ENCODE peak calls at places on chromosomes 12 and 14, in five cellular contexts. F, Q, Y, X and Z are unnamed samples.

GRCh38 chr12:22684526-22685118 is 59.7 kb downstream of the ETNK1 start:
- DNase-seq in F (peak; percentile 73), Q (peak; percentile 24), Y (no peak), X (peak; percentile 65), Z (no peak)

GRCh38 chr14:20454359-20454644 is 310 bp downstream of the OSGEP start:
- DNase-seq in F (peak; percentile 86), Q (no peak), Y (no peak), X (peak; percentile 82), Z (no peak)

GRCh38 chr12:76080017-76080728 is 4.3 kb downstream of the NAP1L1 start:
- DNase-seq in F (no peak), Q (no peak), Y (no peak), X (no peak), Z (no peak)

GRCh38 chr14:66850258-66850897 is 338.9 kb upstream of the GARIN2 start:
- DNase-seq in F (no peak), Q (no peak), Y (no peak), X (no peak), Z (no peak)

GRCh38 chr14:76953196-76953945 is 75.1 kb downstream of the IRF2BPL start:
- DNase-seq in F (peak; percentile 83), Q (peak; percentile 85), Y (no peak), X (peak; percentile 87), Z (peak; percentile 76)

GRCh38 chr12:96136720-96137378 is 57.3 kb upstream of the ELK3 start:
- DNase-seq in F (no peak), Q (peak; percentile 14), Y (no peak), X (no peak), Z (no peak)

GRCh38 chr12:43210437-43211197 is 341.4 kb downstream of the ADAMTS20 start:
- DNase-seq in F (no peak), Q (peak; percentile 46), Y (no peak), X (no peak), Z (no peak)

GRCh38 chr12:68011882-68012207 is 22.6 kb downstream of the IFNG-AS1 start:
- DNase-seq in F (no peak), Q (no peak), Y (no peak), X (no peak), Z (no peak)

GRCh38 chr12:76878045-76878898 is 547 bp downstream of the CSRP2 start:
- DNase-seq in F (peak; percentile 72), Q (no peak), Y (peak; percentile 48), X (peak; percentile 52), Z (no peak)

GRCh38 chr12:52760623-52761022 is 16.5 kb downstream of the KRT76 start:
- DNase-seq in F (no peak), Q (no peak), Y (no peak), X (no peak), Z (no peak)

GRCh38 chr12:19144287-19144686 is 14.8 kb downstream of the PLEKHA5 start:
- DNase-seq in F (no peak), Q (no peak), Y (no peak), X (no peak), Z (no peak)

GRCh38 chr12:132924356-132924755 is 31.8 kb downstream of the ZNF605 start:
- DNase-seq in F (no peak), Q (no peak), Y (no peak), X (no peak), Z (no peak)

GRCh38 chr14:85087201-85087600 is 442.7 kb upstream of the FLRT2 start:
- DNase-seq in F (no peak), Q (peak; percentile 13), Y (no peak), X (no peak), Z (no peak)

GRCh38 chr12:114936148-114937099 is 252.4 kb upstream of the TBX3 start:
- DNase-seq in F (no peak), Q (peak; percentile 92), Y (no peak), X (peak; percentile 80), Z (no peak)

GRCh38 chr14:20630340-20631022 is 11.0 kb downstream of the OR6S1 start:
- DNase-seq in F (peak; percentile 45), Q (peak; percentile 54), Y (no peak), X (peak; percentile 86), Z (no peak)

GRCh38 chr14:58887931-58888330 is 250.2 kb downstream of the DACT1 start:
- DNase-seq in F (no peak), Q (no peak), Y (no peak), X (no peak), Z (no peak)

GRCh38 chr14:91041450-91041849 is 19.0 kb downstream of the RPS6KA5 start:
- DNase-seq in F (no peak), Q (no peak), Y (no peak), X (no peak), Z (no peak)

GRCh38 chr14:21852775-21853174 is 179.2 kb upstream of the OR4E1 start:
- DNase-seq in F (no peak), Q (no peak), Y (no peak), X (no peak), Z (no peak)

GRCh38 chr12:132162508-132163031 is 18.3 kb downstream of the NOC4L start:
- DNase-seq in F (peak; percentile 51), Q (peak; percentile 44), Y (no peak), X (no peak), Z (no peak)

GRCh38 chr14:70782361-70782760 is 27.0 kb downstream of the MAP3K9 start:
- DNase-seq in F (peak; percentile 40), Q (peak; percentile 94), Y (no peak), X (peak; percentile 9), Z (no peak)

GRCh38 chr12:55713721-55714120 is 2.1 kb upstream of the BLOC1S1 start:
- DNase-seq in F (no peak), Q (peak; percentile 43), Y (no peak), X (peak; percentile 86), Z (no peak)

GRCh38 chr12:59742831-59743230 is 147.0 kb downstream of the SLC16A7 start:
- DNase-seq in F (no peak), Q (no peak), Y (no peak), X (no peak), Z (no peak)